ENCODE peak calls at places on chromosomes 6 and 20, in eight cellular contexts. A is MV-4-11, U is fibroblast of pulmonary artery, Q is T1000, G is cardiac fibroblast, T is NCI-H187 treated with DMSO at 0.1 percent for 48 hours, F is H7, V is nephron progenitor cell. E is an unnamed sample.

GRCh38 chr6:53119772-53120409 is 28.8 kb downstream of the GCM1 start:
- DNase-seq in G (peak), T (no peak), A (peak), Q (peak), F (peak), V (no peak), U (peak), E (no peak)

GRCh38 chr6:25192562-25192961 is 86.6 kb upstream of the CARMIL1 start:
- DNase-seq in U (peak), Q (no peak), V (no peak), T (no peak), G (no peak), A (no peak), F (no peak), E (no peak)

GRCh38 chr20:4864292-4864691 is 137.0 kb downstream of the SLC23A2 start:
- DNase-seq in A (no peak), Q (no peak), F (no peak), U (no peak), V (no peak), G (no peak), T (no peak), E (no peak)

GRCh38 chr20:40506567-40506966 is 182.5 kb downstream of the MAFB start:
- DNase-seq in A (peak), F (peak), V (no peak), T (no peak), G (peak), U (peak), Q (peak), E (peak)

GRCh38 chr20:16132399-16132798 is 440.8 kb downstream of the KIF16B start:
- DNase-seq in V (no peak), U (no peak), T (no peak), G (no peak), F (no peak), A (peak), Q (no peak), E (no peak)

GRCh38 chr6:120556491-120556890 is 777.8 kb downstream of the TBC1D32 start:
- DNase-seq in T (no peak), F (no peak), G (no peak), Q (no peak), U (no peak), V (no peak), A (no peak), E (no peak)

GRCh38 chr6:110233769-110234374 is 53.6 kb downstream of the CDC40 start:
- DNase-seq in Q (no peak), A (peak), V (no peak), F (no peak), T (no peak), U (peak), G (peak), E (no peak)

GRCh38 chr6:161411265-161411944 is 137.5 kb upstream of the AGPAT4 start:
- DNase-seq in V (no peak), Q (no peak), A (no peak), F (no peak), T (no peak), G (peak), U (no peak), E (no peak)

GRCh38 chr6:145836170-145836569 is 21.6 kb upstream of the FBXO30 start:
- DNase-seq in U (peak), Q (no peak), F (peak), T (no peak), G (peak), V (no peak), A (peak), E (no peak)

GRCh38 chr6:158645064-158646022 is 800 bp upstream of the DYNLT1 start:
- DNase-seq in Q (no peak), U (no peak), A (no peak), G (no peak), V (no peak), F (no peak), T (no peak), E (no peak)

GRCh38 chr6:137722749-137723272 is 144.2 kb upstream of the TNFAIP3 start:
- DNase-seq in G (no peak), F (no peak), V (no peak), A (peak), U (no peak), T (no peak), Q (no peak), E (no peak)

GRCh38 chr6:119328866-119329806 is 20.4 kb downstream of the MAN1A1 start:
- DNase-seq in U (no peak), V (no peak), A (no peak), T (no peak), F (no peak), G (no peak), Q (no peak), E (no peak)

GRCh38 chr20:25606094-25606640 is 17.6 kb downstream of the NANP start:
- DNase-seq in A (no peak), U (no peak), V (no peak), F (no peak), G (no peak), Q (no peak), T (no peak), E (no peak)

GRCh38 chr6:43990627-43991619 is 136.3 kb downstream of the MRPL14 start:
- DNase-seq in V (no peak), Q (no peak), G (peak), T (no peak), A (peak), U (peak), F (peak), E (no peak)

GRCh38 chr6:3334579-3334978 is 75.8 kb downstream of the PSMG4 start:
- DNase-seq in V (peak), F (no peak), A (no peak), Q (no peak), T (no peak), G (no peak), U (no peak), E (no peak)

GRCh38 chr6:134415681-134416080 is 97.8 kb upstream of the SGK1 start:
- DNase-seq in T (no peak), U (no peak), F (no peak), Q (no peak), V (no peak), G (no peak), A (no peak), E (no peak)

GRCh38 chr6:153568601-153569000 is 437.5 kb upstream of the RGS17 start:
- DNase-seq in U (peak), F (no peak), G (peak), T (no peak), V (no peak), A (no peak), Q (no peak), E (no peak)

GRCh38 chr6:26296857-26297648 is 67.9 kb upstream of the BTN3A2 start:
- DNase-seq in T (no peak), A (no peak), U (no peak), G (peak), V (no peak), Q (no peak), F (no peak), E (no peak)

GRCh38 chr6:110744991-110745390 is 70.3 kb downstream of the CDK19 start:
- DNase-seq in U (no peak), G (no peak), V (no peak), Q (no peak), A (no peak), T (no peak), F (no peak), E (no peak)

GRCh38 chr6:72650081-72650745 is 28.3 kb downstream of the KCNQ5 start:
- DNase-seq in V (no peak), U (no peak), Q (no peak), T (no peak), G (peak), F (no peak), A (no peak), E (no peak)

GRCh38 chr20:33031531-33031930 is at the start of gene BPIFB6:
- DNase-seq in A (no peak), T (no peak), Q (no peak), F (no peak), G (no peak), U (no peak), V (no peak), E (no peak)

GRCh38 chr6:161631676-161632194 is 357.9 kb upstream of the AGPAT4 start:
- DNase-seq in Q (no peak), V (no peak), A (no peak), F (no peak), G (peak), U (peak), T (no peak), E (no peak)

GRCh38 chr6:12656841-12657435 is 59.6 kb upstream of the PHACTR1 start:
- DNase-seq in F (peak), A (no peak), V (no peak), G (no peak), U (no peak), T (no peak), Q (no peak), E (no peak)

GRCh38 chr20:4956200-4956810 is 45.0 kb downstream of the SLC23A2 start:
- DNase-seq in V (no peak), A (peak), U (peak), G (peak), T (no peak), F (peak), Q (no peak), E (no peak)

GRCh38 chr20:14069796-14070195 is 74.5 kb downstream of the MACROD2 start:
- DNase-seq in G (no peak), T (no peak), F (no peak), V (no peak), Q (peak), U (no peak), A (peak), E (no peak)

GRCh38 chr6:165219629-165220028 is 89.8 kb downstream of the C6orf118 start:
- DNase-seq in Q (no peak), V (no peak), G (peak), A (no peak), F (no peak), T (no peak), U (peak), E (no peak)